ENCODE peak calls at places on chromosome 1, in five cellular contexts. One of them, this sample, is unnamed.

GRCh38 chr1:96927125-96927524 is 205.5 kb downstream of the PTBP2 start:
- DNase-seq in fibroblast of villous mesenchyme: no peak
- DNase-seq in tibial artery: no peak
- DNase-seq in choroid plexus epithelial cell: peak; percentile 74
- DNase-seq in transverse colon: no peak
- DNase-seq in this sample: no peak

GRCh38 chr1:167860231-167860923 is 53.6 kb downstream of the ADCY10 start:
- DNase-seq in fibroblast of villous mesenchyme: no peak
- DNase-seq in tibial artery: no peak
- DNase-seq in choroid plexus epithelial cell: peak; percentile 31
- DNase-seq in transverse colon: no peak
- DNase-seq in this sample: peak; percentile 9

GRCh38 chr1:208117817-208118216 is 126.4 kb downstream of the PLXNA2 start:
- DNase-seq in fibroblast of villous mesenchyme: peak; percentile 11
- DNase-seq in tibial artery: no peak
- DNase-seq in choroid plexus epithelial cell: no peak
- DNase-seq in transverse colon: no peak
- DNase-seq in this sample: no peak

GRCh38 chr1:91138959-91139358 is 117.1 kb upstream of the ZNF644 start:
- DNase-seq in fibroblast of villous mesenchyme: no peak
- DNase-seq in tibial artery: no peak
- DNase-seq in choroid plexus epithelial cell: no peak
- DNase-seq in transverse colon: no peak
- DNase-seq in this sample: no peak

GRCh38 chr1:61436491-61437120 is 288.3 kb downstream of the TM2D1 start:
- DNase-seq in fibroblast of villous mesenchyme: peak; percentile 24
- DNase-seq in tibial artery: peak; percentile 54
- DNase-seq in choroid plexus epithelial cell: no peak
- DNase-seq in transverse colon: no peak
- DNase-seq in this sample: no peak

GRCh38 chr1:41493626-41494350 is 9.3 kb upstream of the EDN2 start:
- DNase-seq in fibroblast of villous mesenchyme: no peak
- DNase-seq in tibial artery: no peak
- DNase-seq in choroid plexus epithelial cell: no peak
- DNase-seq in transverse colon: no peak
- DNase-seq in this sample: no peak

GRCh38 chr1:228314658-228315483 is 91.8 kb downstream of the TRIM11 start:
- DNase-seq in fibroblast of villous mesenchyme: no peak
- DNase-seq in tibial artery: no peak
- DNase-seq in choroid plexus epithelial cell: no peak
- DNase-seq in transverse colon: no peak
- DNase-seq in this sample: no peak

GRCh38 chr1:108584320-108584968 is 24.5 kb downstream of the EEIG2 start:
- DNase-seq in fibroblast of villous mesenchyme: no peak
- DNase-seq in tibial artery: no peak
- DNase-seq in choroid plexus epithelial cell: no peak
- DNase-seq in transverse colon: no peak
- DNase-seq in this sample: no peak

GRCh38 chr1:86925742-86926141 is 11.3 kb downstream of the HS2ST1 start:
- DNase-seq in fibroblast of villous mesenchyme: no peak
- DNase-seq in tibial artery: no peak
- DNase-seq in choroid plexus epithelial cell: no peak
- DNase-seq in transverse colon: no peak
- DNase-seq in this sample: no peak

GRCh38 chr1:228298471-228298870 is 90.6 kb downstream of the OBSCN start:
- DNase-seq in fibroblast of villous mesenchyme: no peak
- DNase-seq in tibial artery: no peak
- DNase-seq in choroid plexus epithelial cell: no peak
- DNase-seq in transverse colon: no peak
- DNase-seq in this sample: no peak

GRCh38 chr1:194069168-194069830 is 882.9 kb upstream of the B3GALT2 start:
- DNase-seq in fibroblast of villous mesenchyme: peak; percentile 38
- DNase-seq in tibial artery: no peak
- DNase-seq in choroid plexus epithelial cell: peak; percentile 15
- DNase-seq in transverse colon: peak; percentile 19
- DNase-seq in this sample: no peak

GRCh38 chr1:42324398-42325013 is 10.5 kb downstream of the FOXJ3 start:
- DNase-seq in fibroblast of villous mesenchyme: no peak
- DNase-seq in tibial artery: no peak
- DNase-seq in choroid plexus epithelial cell: no peak
- DNase-seq in transverse colon: no peak
- DNase-seq in this sample: no peak

GRCh38 chr1:53111073-53111556 is 31.3 kb downstream of the SLC1A7 start:
- DNase-seq in fibroblast of villous mesenchyme: peak; percentile 67
- DNase-seq in tibial artery: no peak
- DNase-seq in choroid plexus epithelial cell: peak; percentile 36
- DNase-seq in transverse colon: peak; percentile 84
- DNase-seq in this sample: peak; percentile 7

GRCh38 chr1:98046031-98046641 is 125.3 kb upstream of the DPYD start:
- DNase-seq in fibroblast of villous mesenchyme: peak; percentile 39
- DNase-seq in tibial artery: no peak
- DNase-seq in choroid plexus epithelial cell: peak; percentile 51
- DNase-seq in transverse colon: no peak
- DNase-seq in this sample: peak; percentile 37

GRCh38 chr1:90780981-90781380 is 63.9 kb upstream of the BARHL2 start:
- DNase-seq in fibroblast of villous mesenchyme: no peak
- DNase-seq in tibial artery: no peak
- DNase-seq in choroid plexus epithelial cell: no peak
- DNase-seq in transverse colon: no peak
- DNase-seq in this sample: no peak

GRCh38 chr1:218982482-218982881 is 191.2 kb upstream of the LYPLAL1 start:
- DNase-seq in fibroblast of villous mesenchyme: no peak
- DNase-seq in tibial artery: no peak
- DNase-seq in choroid plexus epithelial cell: no peak
- DNase-seq in transverse colon: no peak
- DNase-seq in this sample: no peak

GRCh38 chr1:246805135-246805716 is 81.0 kb downstream of the SCCPDH start:
- DNase-seq in fibroblast of villous mesenchyme: peak; percentile 30
- DNase-seq in tibial artery: no peak
- DNase-seq in choroid plexus epithelial cell: no peak
- DNase-seq in transverse colon: no peak
- DNase-seq in this sample: no peak

GRCh38 chr1:45958317-45958716 is 154.9 kb downstream of the MAST2 start:
- DNase-seq in fibroblast of villous mesenchyme: no peak
- DNase-seq in tibial artery: no peak
- DNase-seq in choroid plexus epithelial cell: no peak
- DNase-seq in transverse colon: no peak
- DNase-seq in this sample: no peak

GRCh38 chr1:21520899-21521716 is 11.9 kb downstream of the ALPL start:
- DNase-seq in fibroblast of villous mesenchyme: no peak
- DNase-seq in tibial artery: no peak
- DNase-seq in choroid plexus epithelial cell: peak; percentile 69
- DNase-seq in transverse colon: no peak
- DNase-seq in this sample: peak; percentile 49

GRCh38 chr1:182246783-182247182 is 144.8 kb downstream of the GLUL start:
- DNase-seq in fibroblast of villous mesenchyme: no peak
- DNase-seq in tibial artery: no peak
- DNase-seq in choroid plexus epithelial cell: no peak
- DNase-seq in transverse colon: no peak
- DNase-seq in this sample: peak; percentile 77

GRCh38 chr1:64082459-64082858 is 121.0 kb upstream of the UBE2U start:
- DNase-seq in fibroblast of villous mesenchyme: no peak
- DNase-seq in tibial artery: no peak
- DNase-seq in choroid plexus epithelial cell: peak; percentile 61
- DNase-seq in transverse colon: no peak
- DNase-seq in this sample: peak; percentile 74

GRCh38 chr1:1066403-1067283 is 7.5 kb downstream of the RNF223 start:
- DNase-seq in fibroblast of villous mesenchyme: no peak
- DNase-seq in tibial artery: no peak
- DNase-seq in choroid plexus epithelial cell: no peak
- DNase-seq in transverse colon: no peak
- DNase-seq in this sample: peak; percentile 44

GRCh38 chr1:53616511-53616910 is 122.5 kb downstream of the GLIS1 start:
- DNase-seq in fibroblast of villous mesenchyme: no peak
- DNase-seq in tibial artery: no peak
- DNase-seq in choroid plexus epithelial cell: no peak
- DNase-seq in transverse colon: no peak
- DNase-seq in this sample: no peak

GRCh38 chr1:117284408-117285215 is 73.9 kb upstream of the VTCN1 start:
- DNase-seq in fibroblast of villous mesenchyme: peak; percentile 78
- DNase-seq in tibial artery: no peak
- DNase-seq in choroid plexus epithelial cell: peak; percentile 81
- DNase-seq in transverse colon: no peak
- DNase-seq in this sample: peak; percentile 79
- TF ChIP-seq CTCF in fibroblast of villous mesenchyme: peak; percentile 62
- TF ChIP-seq CTCF in tibial artery: no peak
- TF ChIP-seq CTCF in choroid plexus epithelial cell: peak; percentile 71
- TF ChIP-seq CTCF in transverse colon: peak; percentile 50
- TF ChIP-seq CTCF in this sample: peak; percentile 80

DNA sequence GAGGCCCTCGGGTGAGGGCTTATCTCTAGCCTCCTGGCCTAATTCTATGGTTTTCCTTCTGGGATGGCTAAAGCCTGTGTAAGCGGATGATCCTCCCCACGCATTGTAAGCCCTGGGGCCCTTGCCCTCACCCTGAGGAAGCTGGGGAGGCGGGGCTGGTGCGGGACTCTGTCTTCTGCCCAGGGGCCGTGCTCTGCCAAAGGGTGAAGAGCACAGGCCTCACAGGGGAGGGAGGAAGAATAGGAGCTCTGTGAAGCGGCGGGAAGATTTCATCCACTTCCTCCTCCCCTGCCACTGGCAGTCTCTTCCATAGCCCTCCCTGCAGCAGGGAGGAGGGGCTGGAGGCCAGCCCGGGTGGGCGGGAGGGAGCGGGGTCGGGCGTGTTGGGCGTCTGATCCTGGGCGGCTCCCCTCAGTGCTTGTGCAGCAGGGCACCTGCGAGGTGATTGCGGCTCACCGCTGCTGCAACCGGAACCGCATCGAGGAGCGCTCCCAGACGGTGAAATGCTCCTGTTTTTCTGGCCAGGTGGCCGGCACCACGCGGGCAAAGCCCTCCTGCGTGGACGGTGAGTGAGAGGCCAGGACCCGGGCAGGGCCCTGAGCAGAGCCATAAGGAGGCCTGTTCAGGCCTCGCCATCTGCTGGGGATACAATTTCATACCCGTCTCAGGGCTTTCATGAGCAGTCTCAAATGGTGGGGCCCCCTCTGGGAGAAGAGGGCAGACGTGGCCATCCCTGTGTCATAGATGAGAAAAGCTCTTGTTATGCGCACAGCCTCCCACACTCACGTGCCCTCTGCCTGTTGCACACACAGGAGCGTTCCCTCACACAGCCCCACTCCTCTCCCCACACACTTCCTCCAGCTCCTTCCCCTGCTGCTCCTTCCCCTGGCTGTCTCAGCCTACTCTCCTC is 7.7 kb upstream of the PPM1J start:
- DNase-seq in fibroblast of villous mesenchyme: peak; percentile 56
- DNase-seq in tibial artery: no peak
- DNase-seq in choroid plexus epithelial cell: peak; percentile 56
- DNase-seq in transverse colon: no peak
- DNase-seq in this sample: no peak
- TF ChIP-seq CTCF in fibroblast of villous mesenchyme: no peak
- TF ChIP-seq CTCF in tibial artery: no peak
- TF ChIP-seq CTCF in choroid plexus epithelial cell: peak; percentile 18
- TF ChIP-seq CTCF in transverse colon: no peak
- TF ChIP-seq CTCF in this sample: no peak

GRCh38 chr1:18304151-18304869 is 176.4 kb upstream of the KLHDC7A start:
- DNase-seq in fibroblast of villous mesenchyme: no peak
- DNase-seq in tibial artery: no peak
- DNase-seq in choroid plexus epithelial cell: no peak
- DNase-seq in transverse colon: no peak
- DNase-seq in this sample: no peak

GRCh38 chr1:18305182-18305795 is 175.4 kb upstream of the KLHDC7A start:
- DNase-seq in fibroblast of villous mesenchyme: no peak
- DNase-seq in tibial artery: no peak
- DNase-seq in choroid plexus epithelial cell: no peak
- DNase-seq in transverse colon: no peak
- DNase-seq in this sample: no peak

GRCh38 chr1:18300376-18300775 is 180.4 kb upstream of the KLHDC7A start:
- DNase-seq in fibroblast of villous mesenchyme: no peak
- DNase-seq in tibial artery: no peak
- DNase-seq in choroid plexus epithelial cell: no peak
- DNase-seq in transverse colon: no peak
- DNase-seq in this sample: no peak

GRCh38 chr1:18299441-18300338 is 181.0 kb upstream of the KLHDC7A start:
- DNase-seq in fibroblast of villous mesenchyme: no peak
- DNase-seq in tibial artery: no peak
- DNase-seq in choroid plexus epithelial cell: peak; percentile 6
- DNase-seq in transverse colon: no peak
- DNase-seq in this sample: no peak

DNA sequence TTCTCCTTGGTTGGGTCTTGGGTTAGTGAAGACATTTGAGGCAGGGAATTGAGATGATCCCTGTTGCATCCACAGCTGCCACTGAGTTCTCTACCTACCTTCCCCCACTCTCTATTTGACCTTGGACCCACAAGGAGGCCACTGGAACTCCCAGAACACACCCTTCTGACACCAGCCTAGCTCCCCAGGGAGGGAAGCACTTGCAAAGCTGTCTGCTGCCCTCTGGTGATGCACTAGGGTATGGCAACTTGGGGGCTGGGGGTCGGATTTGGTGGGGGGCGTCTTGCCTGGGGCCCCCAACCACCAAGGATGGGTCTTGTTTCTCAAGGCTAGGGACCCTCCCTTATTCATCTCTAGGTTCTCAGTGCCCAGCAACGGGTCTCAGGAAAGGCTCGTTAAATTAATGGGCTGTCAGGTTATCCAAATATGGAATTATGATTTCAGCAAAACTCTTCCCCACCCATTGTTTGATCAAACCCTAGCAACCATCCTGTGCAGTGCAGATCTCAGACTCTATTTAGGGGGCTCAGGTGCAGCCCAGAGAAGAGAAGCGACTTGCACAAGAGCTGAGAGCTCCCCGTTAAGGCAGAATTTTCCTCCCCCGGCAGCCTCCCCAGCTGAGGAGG is 177.8 kb upstream of the KLHDC7A start:
- DNase-seq in fibroblast of villous mesenchyme: no peak
- DNase-seq in tibial artery: no peak
- DNase-seq in choroid plexus epithelial cell: no peak
- DNase-seq in transverse colon: no peak
- DNase-seq in this sample: no peak
- TF ChIP-seq CTCF in fibroblast of villous mesenchyme: peak; percentile 8
- TF ChIP-seq CTCF in tibial artery: no peak
- TF ChIP-seq CTCF in choroid plexus epithelial cell: peak; percentile 21
- TF ChIP-seq CTCF in transverse colon: peak; percentile 39
- TF ChIP-seq CTCF in this sample: no peak

DNA sequence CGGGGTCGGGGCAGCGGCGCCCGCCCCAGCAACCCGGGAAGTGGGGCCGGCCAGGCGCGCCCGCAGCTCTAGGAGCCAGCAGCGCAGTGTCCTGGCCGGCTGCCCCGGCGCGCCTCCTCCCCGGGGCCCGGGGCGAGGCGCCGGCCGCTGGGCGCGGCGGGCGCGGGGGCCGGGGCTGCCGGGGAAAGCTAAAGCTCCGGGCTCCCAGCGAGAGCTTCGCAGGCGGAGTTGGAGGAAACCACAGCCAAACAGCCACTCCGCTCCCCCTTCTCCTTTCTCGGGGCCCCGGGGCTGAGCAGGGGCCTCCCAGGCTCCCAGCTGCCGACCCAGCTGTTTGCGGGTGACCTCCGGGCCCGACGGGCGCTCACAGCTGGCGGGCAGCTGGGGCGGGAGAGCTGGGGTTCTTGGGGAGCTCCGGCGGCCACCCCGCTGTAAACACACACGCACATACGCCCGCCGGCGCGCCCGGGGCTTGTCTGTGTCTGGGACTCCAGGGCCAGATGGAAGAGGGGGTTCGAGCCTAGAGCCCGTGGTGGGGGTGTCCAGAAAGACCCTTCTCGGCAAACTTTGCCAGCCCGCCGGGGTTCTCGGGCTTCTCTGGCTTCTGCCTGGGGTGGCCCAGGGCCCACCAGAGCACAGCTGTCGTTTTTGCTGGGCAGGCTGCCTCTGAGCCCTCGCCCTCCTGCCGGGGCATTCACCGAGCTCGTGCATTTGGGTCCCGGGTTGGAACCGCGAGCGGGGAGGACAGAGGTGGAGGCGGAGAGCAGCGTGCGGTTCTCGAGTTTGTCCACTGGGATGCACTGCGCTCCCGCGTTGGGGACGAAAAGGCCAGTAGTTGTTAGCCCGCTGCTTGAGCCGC is 1.5 kb downstream of the AJAP1 start:
- DNase-seq in fibroblast of villous mesenchyme: peak; percentile 21
- DNase-seq in tibial artery: no peak
- DNase-seq in choroid plexus epithelial cell: peak; percentile 46
- DNase-seq in transverse colon: peak; percentile 18
- DNase-seq in this sample: peak; percentile 51
- TF ChIP-seq CTCF in fibroblast of villous mesenchyme: peak; percentile 25
- TF ChIP-seq CTCF in tibial artery: peak; percentile 34
- TF ChIP-seq CTCF in choroid plexus epithelial cell: peak; percentile 61
- TF ChIP-seq CTCF in transverse colon: peak; percentile 23
- TF ChIP-seq CTCF in this sample: peak; percentile 63

This sample was measured in epithelial cell of esophagus.